ENCODE peak calls at places on chromosomes 16 and 17, in four cellular contexts. U, R, X and P are unnamed samples.

GRCh38 chr16:86067936-86068335 is 169.0 kb downstream of the IRF8 start:
- DNase-seq in U (no peak), R (no peak), X (no peak), P (no peak)

GRCh38 chr17:47719411-47720152 is 13.5 kb upstream of the TBX21 start:
- DNase-seq in U (peak), R (no peak), X (peak), P (no peak)

GRCh38 chr17:61345081-61345480 is 54.6 kb upstream of the TBX2 start:
- DNase-seq in U (no peak), R (no peak), X (no peak), P (no peak)

GRCh38 chr16:17277981-17278381 is 192.8 kb downstream of the XYLT1 start:
- DNase-seq in U (peak), R (no peak), X (no peak), P (no peak)

GRCh38 chr17:81231121-81231645 is 7.7 kb downstream of the TEPSIN start:
- DNase-seq in U (no peak), R (no peak), X (no peak), P (no peak)

GRCh38 chr17:9028171-9028570 is 6.9 kb downstream of the NTN1 start:
- DNase-seq in U (no peak), R (no peak), X (no peak), P (no peak)

GRCh38 chr16:22123146-22123545 is 30.8 kb downstream of the VWA3A start:
- DNase-seq in U (peak), R (no peak), X (no peak), P (no peak)

GRCh38 chr16:75593825-75594820 is 27.9 kb downstream of the GABARAPL2 start:
- DNase-seq in U (peak), R (no peak), X (no peak), P (no peak)

GRCh38 chr17:340074-340473 is 12.5 kb downstream of the RPH3AL start:
- DNase-seq in U (no peak), R (no peak), X (no peak), P (no peak)